ENCODE peak calls at places on chromosomes 16 and 17, in seven cellular contexts. O is chondrocyte; K is T47D; P is CD4-positive, alpha-beta T cell; C is endothelial cell; L is keratinocyte; V is HuH-7.5. H is an unnamed sample.

GRCh38 chr16:88533381-88533831 is 36.8 kb upstream of the ZC3H18 start:
- DNase-seq in O (no peak), K (no peak), P (no peak), C (no peak), L (no peak), V (no peak), H (peak)

GRCh38 chr17:20066253-20066652 is 57.1 kb downstream of the SPECC1 start:
- DNase-seq in O (no peak), K (peak), P (no peak), C (no peak), L (peak), V (no peak), H (no peak)

GRCh38 chr17:40596261-40596919 is 31.1 kb upstream of the CCR7 start:
- DNase-seq in O (no peak), K (peak), P (no peak), C (no peak), L (no peak), V (no peak), H (no peak)

GRCh38 chr16:3101841-3102470 is 2.9 kb upstream of the ZSCAN10 start:
- DNase-seq in O (no peak), K (no peak), P (no peak), C (peak), L (no peak), V (no peak), H (peak)

GRCh38 chr17:49365667-49366066 is 3.6 kb upstream of the ZNF652 start:
- DNase-seq in O (no peak), K (peak), P (no peak), C (peak), L (no peak), V (peak), H (no peak)

GRCh38 chr16:51453296-51453695 is 302.2 kb upstream of the SALL1 start:
- DNase-seq in O (no peak), K (no peak), P (no peak), C (no peak), L (no peak), V (no peak), H (no peak)

GRCh38 chr17:81488276-81488860 is 24.2 kb downstream of the ACTG1 start:
- DNase-seq in O (peak), K (no peak), P (no peak), C (no peak), L (no peak), V (no peak), H (no peak)

GRCh38 chr16:30482366-30482765 is 9.8 kb downstream of the ITGAL start:
- DNase-seq in O (no peak), K (no peak), P (no peak), C (no peak), L (no peak), V (no peak), H (no peak)

GRCh38 chr17:80265205-80266068 is 4.8 kb downstream of the RNF213 start:
- DNase-seq in O (no peak), K (no peak), P (peak), C (no peak), L (no peak), V (no peak), H (no peak)

GRCh38 chr17:47698749-47699535 is 5.0 kb downstream of the TBKBP1 start:
- DNase-seq in O (peak), K (peak), P (peak), C (peak), L (no peak), V (peak), H (peak)

GRCh38 chr17:5464717-5465507 is 3.9 kb downstream of the DHX33 start:
- DNase-seq in O (no peak), K (no peak), P (no peak), C (no peak), L (no peak), V (no peak), H (no peak)

GRCh38 chr16:78629173-78629572 is 529.7 kb downstream of the WWOX start:
- DNase-seq in O (no peak), K (no peak), P (no peak), C (no peak), L (no peak), V (no peak), H (no peak)

GRCh38 chr17:60640503-60640902 is 37.1 kb upstream of the BCAS3 start:
- DNase-seq in O (no peak), K (peak), P (no peak), C (no peak), L (no peak), V (peak), H (peak)

GRCh38 chr17:5581655-5582054 is 2.7 kb downstream of the NLRP1 start:
- DNase-seq in O (no peak), K (no peak), P (no peak), C (no peak), L (no peak), V (no peak), H (no peak)